ENCODE peak calls at places on chromosomes 7 and 10, in six cellular contexts. X is MM.1S, A is body of pancreas, F is fibroblast of villous mesenchyme, R is D721Med, V is cardiac fibroblast. B is an unnamed sample.

GRCh38 chr7:56218510-56218909 is 102.3 kb upstream of the NUPR2 start:
- DNase-seq in X (no peak), A (no peak), F (no peak), R (no peak), V (no peak), B (no peak)

GRCh38 chr10:69327463-69328345 is 49.4 kb downstream of the HK1 start:
- DNase-seq in X (no peak), A (peak), F (peak), R (no peak), V (peak), B (peak)

GRCh38 chr7:1288996-1289551 is 56.4 kb downstream of the UNCX start:
- DNase-seq in X (no peak), A (no peak), F (no peak), R (no peak), V (no peak), B (no peak)

GRCh38 chr7:22548313-22548712 is 48.3 kb upstream of the STEAP1B start:
- DNase-seq in X (no peak), A (no peak), F (no peak), R (no peak), V (no peak), B (no peak)

GRCh38 chr10:116079355-116079754 is 193.7 kb downstream of the GFRA1 start:
- DNase-seq in X (no peak), A (no peak), F (no peak), R (no peak), V (no peak), B (no peak)

GRCh38 chr10:12702215-12702614 is 299.3 kb downstream of the CCDC3 start:
- DNase-seq in X (no peak), A (no peak), F (no peak), R (no peak), V (no peak), B (no peak)

GRCh38 chr10:125343118-125343752 is 182.9 kb upstream of the CTBP2 start:
- DNase-seq in X (no peak), A (peak), F (peak), R (no peak), V (peak), B (no peak)

GRCh38 chr10:124299726-124300125 is 119.0 kb downstream of the OAT start:
- DNase-seq in X (no peak), A (no peak), F (no peak), R (no peak), V (no peak), B (no peak)

GRCh38 chr10:102814873-102815661 is 22.1 kb downstream of the CYP17A1 start:
- DNase-seq in X (no peak), A (peak), F (peak), R (no peak), V (peak), B (peak)

GRCh38 chr10:98919899-98920298 is 315.8 kb downstream of the HPSE2 start:
- DNase-seq in X (no peak), A (no peak), F (peak), R (no peak), V (no peak), B (no peak)

GRCh38 chr10:86693721-86694369 is 25.5 kb downstream of the LDB3 start:
- DNase-seq in X (peak), A (peak), F (peak), R (no peak), V (peak), B (peak)

GRCh38 chr7:96977445-96977844 is 27.9 kb upstream of the DLX6 start:
- DNase-seq in X (no peak), A (no peak), F (no peak), R (no peak), V (no peak), B (no peak)

GRCh38 chr7:11753441-11753840 is 78.6 kb downstream of the THSD7A start:
- DNase-seq in X (no peak), A (no peak), F (no peak), R (no peak), V (no peak), B (no peak)

GRCh38 chr7:17301491-17302101 is 3.1 kb downstream of the AHR start:
- DNase-seq in X (peak), A (peak), F (peak), R (no peak), V (peak), B (peak)

DNA sequence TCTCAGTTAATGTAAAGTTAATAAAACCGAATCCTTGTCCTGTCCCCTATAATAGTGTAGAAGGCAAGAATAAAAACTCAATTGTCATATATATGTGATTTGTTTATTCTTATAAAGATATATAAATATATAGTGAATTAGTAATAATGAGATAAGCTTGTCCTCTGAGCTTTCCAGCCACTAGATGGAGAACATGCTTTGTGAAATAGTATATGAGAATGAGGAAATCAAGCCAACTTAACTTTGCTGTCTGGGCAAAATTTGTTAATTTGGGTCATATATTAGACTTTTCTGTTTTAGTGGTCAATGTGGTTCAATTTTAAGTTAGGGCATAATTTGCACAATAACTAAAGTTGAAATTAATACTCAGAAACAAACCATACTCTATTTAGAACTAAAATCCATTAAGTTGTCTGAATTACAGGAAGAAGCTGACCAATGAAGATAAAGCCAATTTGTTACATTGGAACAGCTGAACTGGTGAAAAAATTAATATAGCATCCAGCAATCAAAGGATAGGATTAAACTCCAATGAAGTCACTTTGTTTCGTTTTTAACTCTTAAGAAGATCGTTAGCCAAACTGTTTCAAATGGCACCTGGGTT is 595.0 kb downstream of the ARL4A start:
- DNase-seq in X (peak), A (no peak), F (peak), R (no peak), V (peak), B (no peak)
- TF ChIP-seq CTCF in X (peak), A (peak), F (peak), R (peak), V (peak), B (no peak)

DNA sequence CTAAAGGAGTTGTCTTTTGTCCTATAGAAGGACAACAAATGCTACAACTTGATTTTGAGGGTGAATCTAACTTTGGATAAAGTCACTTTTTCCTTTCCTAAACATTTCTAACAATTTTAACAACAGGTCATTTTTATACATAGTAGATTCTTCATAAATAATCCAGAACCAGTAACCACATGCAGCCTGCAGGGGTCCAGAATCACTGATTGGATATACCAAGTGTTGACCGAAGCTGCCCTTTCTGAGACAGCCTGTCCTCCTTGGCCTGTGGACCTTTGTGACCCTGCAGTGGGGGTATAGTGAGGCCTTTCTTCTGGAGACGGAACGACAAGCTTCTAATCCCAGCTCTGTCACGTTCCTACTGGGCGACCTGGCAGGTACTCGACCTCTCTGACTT is 34.8 kb upstream of the LAMB4 start:
- DNase-seq in X (no peak), A (no peak), F (no peak), R (no peak), V (no peak), B (no peak)
- TF ChIP-seq CTCF in X (no peak), A (no peak), F (no peak), R (no peak), V (no peak), B (no peak)

GRCh38 chr10:81309041-81309552 is 565.9 kb upstream of the NRG3 start:
- DNase-seq in X (no peak), A (no peak), F (no peak), R (no peak), V (no peak), B (no peak)
- TF ChIP-seq CTCF in X (no peak), A (no peak), F (no peak), R (no peak), V (no peak), B (no peak)

DNA sequence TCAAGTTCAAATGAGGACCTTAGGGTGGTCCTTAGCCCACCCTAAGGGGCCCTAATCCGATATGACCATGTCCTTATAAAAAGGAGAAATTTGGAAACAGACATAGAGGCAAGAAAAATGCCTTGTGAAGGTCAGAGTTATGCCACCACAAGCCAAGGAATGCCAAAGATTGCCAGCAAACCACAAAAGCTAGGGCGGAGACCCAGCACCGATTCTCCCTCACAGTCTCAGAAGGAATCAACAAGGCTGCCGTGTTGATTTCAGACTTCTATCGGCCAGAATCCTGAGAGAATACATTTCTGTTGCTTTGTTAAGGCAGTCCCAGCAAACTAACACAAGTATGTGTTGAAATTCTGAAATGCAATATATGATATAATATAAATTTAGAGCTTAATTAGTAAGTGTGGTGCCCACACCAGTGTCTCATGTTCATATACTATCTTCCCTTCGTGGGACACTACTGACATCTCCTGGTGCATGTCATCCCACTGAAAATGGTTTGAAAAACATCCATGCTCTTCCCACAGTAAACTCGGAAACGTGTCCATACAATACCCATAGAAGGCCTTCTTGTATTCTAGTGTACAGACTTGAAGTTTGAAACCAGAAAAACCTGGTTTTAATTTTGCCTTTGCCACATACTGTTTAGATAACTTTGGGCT is 349.0 kb downstream of the TNS3 start:
- DNase-seq in X (no peak), A (no peak), F (no peak), R (no peak), V (no peak), B (no peak)
- TF ChIP-seq CTCF in X (no peak), A (no peak), F (peak), R (no peak), V (no peak), B (no peak)

DNA sequence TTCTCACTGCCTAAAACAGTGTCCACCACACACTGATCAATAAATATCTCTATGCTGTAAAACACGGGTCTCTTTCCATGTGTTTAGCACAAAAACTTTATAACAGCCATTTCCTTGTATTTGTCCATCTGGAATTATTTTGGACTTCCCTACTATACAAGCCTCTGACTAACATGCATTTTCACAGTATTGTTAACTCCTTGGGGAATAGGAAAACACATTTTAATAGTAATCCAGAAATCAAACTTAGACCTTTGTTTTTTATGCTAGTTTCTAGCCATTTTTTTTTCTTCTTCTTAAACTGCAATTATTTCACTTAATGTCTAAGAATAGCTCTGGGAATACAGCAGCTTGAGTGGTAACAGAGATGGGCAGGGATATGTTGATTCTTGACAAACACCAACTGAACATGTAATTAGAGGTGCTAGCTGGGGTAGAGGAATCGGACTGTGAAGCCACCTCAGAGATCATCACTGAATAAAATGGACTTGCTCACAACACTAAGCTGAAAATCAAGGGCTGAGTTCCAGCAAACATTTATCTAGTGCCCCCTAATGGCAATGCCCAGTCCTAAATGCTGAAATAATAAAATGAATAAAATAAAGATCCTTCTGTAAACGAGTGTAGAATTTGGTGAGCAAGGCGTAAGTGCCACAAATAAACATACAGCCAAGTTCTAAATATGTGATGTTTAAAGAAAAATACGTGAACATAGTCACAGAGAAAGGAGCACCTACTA is 593.1 kb downstream of the SORCS1 start:
- DNase-seq in X (no peak), A (no peak), F (peak), R (no peak), V (peak), B (no peak)
- TF ChIP-seq CTCF in X (peak), A (peak), F (peak), R (peak), V (peak), B (no peak)

DNA sequence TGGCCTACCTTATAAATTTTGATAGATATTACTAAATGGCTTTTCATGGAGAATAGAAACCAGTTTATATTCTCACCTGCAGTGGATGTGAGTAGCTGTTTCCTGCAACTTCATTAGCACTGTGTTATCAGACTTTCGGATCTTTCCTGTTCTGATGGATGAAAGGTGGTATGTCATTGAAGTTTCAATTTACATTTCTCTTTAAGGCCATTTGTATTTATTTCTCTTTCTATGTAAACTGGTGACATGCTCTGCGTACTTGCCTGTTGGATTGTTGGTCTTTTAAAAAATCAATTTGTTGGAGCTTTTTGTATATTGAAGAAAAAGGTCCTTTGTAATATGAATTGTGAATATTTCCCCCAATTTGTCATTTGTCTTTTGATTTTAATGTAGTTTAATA is 95.8 kb upstream of the STRIP2 start:
- DNase-seq in X (no peak), A (no peak), F (no peak), R (no peak), V (no peak), B (no peak)
- TF ChIP-seq CTCF in X (no peak), A (no peak), F (no peak), R (no peak), V (no peak), B (no peak)

GRCh38 chr10:92757066-92757716 is 67.4 kb downstream of the HHEX start:
- DNase-seq in X (peak), A (peak), F (peak), R (no peak), V (peak), B (peak)
- TF ChIP-seq CTCF in X (peak), A (no peak), F (peak), R (no peak), V (peak), B (no peak)

GRCh38 chr7:93861325-93861949 is 29.1 kb downstream of the TFPI2 start:
- DNase-seq in X (no peak), A (no peak), F (no peak), R (no peak), V (no peak), B (no peak)
- TF ChIP-seq CTCF in X (peak), A (no peak), F (peak), R (no peak), V (peak), B (no peak)